ENCODE peak calls at places on chromosomes 12 and 14, in four cellular contexts. One of them, this sample, is unnamed.

GRCh38 chr14:59727073-59727661 is 143.4 kb downstream of the RTN1 start:
- DNase-seq in left ventricle myocardium inferior: no peak
- DNase-seq in Kasumi-1: no peak
- DNase-seq in skeletal muscle cell: no peak
- DNase-seq in this sample: no peak

GRCh38 chr12:64412458-64412857 is 8.3 kb downstream of the XPOT start:
- DNase-seq in left ventricle myocardium inferior: no peak
- DNase-seq in Kasumi-1: no peak
- DNase-seq in skeletal muscle cell: peak
- DNase-seq in this sample: no peak

GRCh38 chr12:101839324-101840283 is 8.8 kb upstream of the GNPTAB start:
- DNase-seq in left ventricle myocardium inferior: no peak
- DNase-seq in skeletal muscle cell: no peak
- DNase-seq in Kasumi-1: peak
- DNase-seq in this sample: peak

GRCh38 chr14:100285913-100286400 is 20.3 kb downstream of the SLC25A29 start:
- DNase-seq in skeletal muscle cell: no peak
- DNase-seq in Kasumi-1: no peak
- DNase-seq in left ventricle myocardium inferior: no peak
- DNase-seq in this sample: no peak

GRCh38 chr12:113136128-113136989 is 798 bp upstream of the RASAL1 start:
- DNase-seq in skeletal muscle cell: no peak
- DNase-seq in left ventricle myocardium inferior: no peak
- DNase-seq in Kasumi-1: peak
- DNase-seq in this sample: no peak

GRCh38 chr12:123000578-123000977 is 20.1 kb downstream of the ARL6IP4 start:
- DNase-seq in left ventricle myocardium inferior: no peak
- DNase-seq in Kasumi-1: no peak
- DNase-seq in skeletal muscle cell: no peak
- DNase-seq in this sample: no peak

GRCh38 chr14:105862581-105863239 is 336.3 kb downstream of the TMEM121 start:
- DNase-seq in left ventricle myocardium inferior: no peak
- DNase-seq in skeletal muscle cell: no peak
- DNase-seq in Kasumi-1: no peak
- DNase-seq in this sample: no peak

GRCh38 chr12:19110541-19110940 is 19.0 kb upstream of the PLEKHA5 start:
- DNase-seq in left ventricle myocardium inferior: no peak
- DNase-seq in Kasumi-1: no peak
- DNase-seq in skeletal muscle cell: no peak
- DNase-seq in this sample: no peak

GRCh38 chr12:106248849-106249371 is 1.1 kb upstream of the CKAP4 start:
- DNase-seq in skeletal muscle cell: no peak
- DNase-seq in left ventricle myocardium inferior: no peak
- DNase-seq in Kasumi-1: no peak
- DNase-seq in this sample: no peak

GRCh38 chr14:36194645-36195044 is 18.1 kb upstream of the PTCSC3 start:
- DNase-seq in Kasumi-1: no peak
- DNase-seq in skeletal muscle cell: no peak
- DNase-seq in left ventricle myocardium inferior: no peak
- DNase-seq in this sample: no peak

GRCh38 chr14:82125963-82126362 is 592.3 kb upstream of the SEL1L start:
- DNase-seq in left ventricle myocardium inferior: no peak
- DNase-seq in skeletal muscle cell: no peak
- DNase-seq in Kasumi-1: no peak
- DNase-seq in this sample: no peak

GRCh38 chr12:124492879-124493808 is 74.3 kb downstream of the NCOR2 start:
- DNase-seq in Kasumi-1: no peak
- DNase-seq in left ventricle myocardium inferior: no peak
- DNase-seq in skeletal muscle cell: no peak
- DNase-seq in this sample: no peak

GRCh38 chr12:122825773-122826724 is 9.2 kb upstream of the HIP1R start:
- DNase-seq in skeletal muscle cell: no peak
- DNase-seq in Kasumi-1: no peak
- DNase-seq in left ventricle myocardium inferior: no peak
- DNase-seq in this sample: no peak

GRCh38 chr14:96077983-96078686 is 39.0 kb downstream of the C14orf132 start:
- DNase-seq in skeletal muscle cell: no peak
- DNase-seq in Kasumi-1: no peak
- DNase-seq in left ventricle myocardium inferior: no peak
- DNase-seq in this sample: no peak